ENCODE peak calls at places on chromosomes 13 and 19, in four cellular contexts. G is GM12878, R is HepG2, I is K562. W is an unnamed sample.

GRCh38 chr19:2145831-2146241 is 5.5 kb downstream of the AP3D1 start:
- DNase-seq in R (no peak), G (no peak), I (no peak), W (no peak)

GRCh38 chr13:65638572-65639168 is 1591.5 kb downstream of the PCDH9 start:
- DNase-seq in G (no peak), R (peak; percentile 16), I (peak; percentile 11), W (peak; percentile 83)

GRCh38 chr19:37817180-37817911 is 38.0 kb upstream of the ZNF573 start:
- DNase-seq in I (no peak), G (no peak), R (no peak), W (no peak)

GRCh38 chr13:74920945-74921725 is 560.8 kb downstream of the TBC1D4 start:
- DNase-seq in G (no peak), I (peak; percentile 5), R (no peak), W (no peak)

GRCh38 chr19:18898533-18899408 is 2.8 kb upstream of the CERS1 start:
- DNase-seq in G (no peak), I (no peak), R (no peak), W (no peak)

GRCh38 chr13:110509478-110509926 is 52.0 kb downstream of the RAB20 start:
- DNase-seq in R (peak; percentile 41), G (no peak), I (peak; percentile 29), W (no peak)

GRCh38 chr19:5803752-5804515 is 933 bp upstream of the NRTN start:
- DNase-seq in I (peak; percentile 94), G (peak; percentile 39), R (peak; percentile 83), W (peak; percentile 96)

GRCh38 chr13:31444266-31444862 is 244.6 kb downstream of the B3GLCT start:
- DNase-seq in G (no peak), I (no peak), R (no peak), W (no peak)

GRCh38 chr13:51882570-51883225 is 20.9 kb downstream of the CCDC70 start:
- DNase-seq in R (no peak), G (no peak), I (no peak), W (no peak)

GRCh38 chr19:2339644-2340310 is 11.3 kb downstream of the SPPL2B start:
- DNase-seq in I (no peak), G (no peak), R (no peak), W (no peak)

GRCh38 chr19:52648336-52648990 is 10.3 kb upstream of the ZNF83 start:
- DNase-seq in G (no peak), R (no peak), I (no peak), W (no peak)

GRCh38 chr19:410243-410781 is 1.4 kb upstream of the C2CD4C start:
- DNase-seq in G (no peak), I (no peak), R (no peak), W (no peak)

GRCh38 chr19:50969413-50969760 is at the start of gene KLK6:
- DNase-seq in I (no peak), G (no peak), R (peak; percentile 18), W (no peak)

GRCh38 chr19:31312004-31312403 is 37.2 kb downstream of the TSHZ3 start:
- DNase-seq in G (no peak), R (no peak), I (no peak), W (no peak)

GRCh38 chr13:50161052-50161451 is 145.8 kb downstream of the KCNRG start:
- DNase-seq in G (no peak), I (peak; percentile 15), R (peak; percentile 26), W (no peak)

GRCh38 chr19:48403606-48404005 is 10.1 kb downstream of the GRIN2D start:
- DNase-seq in G (no peak), R (peak; percentile 62), I (peak; percentile 36), W (peak; percentile 65)

GRCh38 chr13:49457221-49457620 is 13.1 kb downstream of the SETDB2 start:
- DNase-seq in I (no peak), G (no peak), R (no peak), W (no peak)

GRCh38 chr19:14979136-14979497 is 547 bp downstream of the SLC1A6 start:
- DNase-seq in G (no peak), R (no peak), I (no peak), W (no peak)

GRCh38 chr13:113817860-113818691 is 45.8 kb downstream of the GAS6 start:
- DNase-seq in R (no peak), G (no peak), I (no peak), W (no peak)

GRCh38 chr13:38213307-38213706 is 136.3 kb upstream of the UFM1 start:
- DNase-seq in R (no peak), I (no peak), G (no peak), W (no peak)

DNA sequence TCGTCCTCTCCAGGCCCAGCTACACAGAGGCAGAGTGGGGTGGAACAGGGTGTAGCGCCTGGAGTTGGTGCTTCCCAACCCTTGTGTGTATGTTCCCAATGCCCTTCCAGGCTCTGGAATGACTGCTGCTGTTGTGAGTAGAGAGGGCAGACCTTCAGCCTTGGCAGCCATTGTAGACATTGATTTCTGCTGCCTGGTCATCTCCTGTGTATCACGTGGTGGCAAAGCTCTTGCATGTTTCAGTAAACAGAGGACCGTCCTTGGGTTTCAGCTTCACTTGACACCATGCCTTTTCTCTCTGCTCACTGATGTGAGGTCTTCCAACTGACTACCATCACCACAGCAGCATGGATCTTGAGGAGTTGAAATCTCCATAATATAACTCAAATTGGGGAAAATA is 397.9 kb downstream of the COG6 start:
- DNase-seq in I (no peak), R (no peak), G (no peak), W (no peak)
- TF ChIP-seq SP1 in I (no peak), R (no peak), G (no peak), W (no peak)

GRCh38 chr13:90947976-90948375 is 399.5 kb upstream of the MIR17HG start:
- DNase-seq in I (no peak), G (no peak), R (no peak), W (no peak)
- TF ChIP-seq FOXK2 in I (no peak), G (no peak), R (no peak), W (no peak)

DNA sequence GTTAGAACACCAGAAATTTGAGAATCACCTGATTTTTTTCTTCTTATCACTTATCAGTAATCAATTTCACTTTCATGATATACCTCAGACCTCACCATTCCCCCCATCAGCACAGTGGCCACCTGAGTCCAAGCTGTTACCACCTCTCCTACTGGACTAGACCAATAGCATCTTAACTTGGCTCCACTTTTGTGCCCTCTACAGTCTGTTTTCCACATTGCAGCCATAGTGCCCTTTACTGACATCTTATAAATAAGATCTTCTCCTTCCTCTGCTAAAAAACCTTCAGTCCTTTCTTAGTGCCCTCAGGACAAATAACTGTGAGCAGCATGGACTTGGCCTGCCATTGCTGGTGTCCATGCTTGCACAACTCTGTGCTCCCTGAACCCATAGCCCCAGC is 380.7 kb downstream of the LMO7 start:
- DNase-seq in G (no peak), I (peak; percentile 13), R (peak; percentile 25), W (peak; percentile 68)
- TF ChIP-seq TARDBP in G (no peak), I (no peak), R (no peak), W (no peak)

GRCh38 chr13:33279898-33280549 is 5.5 kb downstream of the STARD13 start:
- DNase-seq in G (no peak), I (no peak), R (peak; percentile 47), W (no peak)
- TF ChIP-seq SP1 in G (no peak), I (no peak), R (no peak), W (no peak)

DNA sequence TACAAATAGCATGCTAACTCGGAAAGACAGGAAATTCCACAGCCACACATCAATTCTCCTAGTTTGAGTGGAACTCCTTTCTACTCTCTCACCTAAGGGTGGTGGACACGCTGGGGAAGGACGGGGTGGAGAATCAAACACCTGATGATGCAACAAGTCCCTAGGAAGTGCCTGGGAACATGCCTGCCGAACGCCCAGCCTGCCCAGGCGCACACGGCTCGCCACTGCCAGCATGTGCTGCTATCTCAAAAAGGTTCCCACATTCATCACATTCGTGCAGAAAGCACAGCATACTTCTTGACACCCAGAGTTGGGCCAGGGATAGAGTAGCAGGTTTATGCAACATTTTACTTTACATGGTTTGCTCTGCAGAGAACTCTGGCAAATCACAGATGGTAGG is 164.6 kb downstream of the ABCC4 start:
- DNase-seq in G (no peak), I (no peak), R (no peak), W (no peak)
- TF ChIP-seq FOXK2 in G (no peak), I (no peak), R (no peak), W (no peak)

W was measured in HEK293T.